ENCODE peak calls at places on chromosomes 1 and 21, in four cellular contexts. N, W, K and Q are unnamed samples.

GRCh38 chr21:39633770-39634181 is 21.0 kb downstream of the B3GALT5 start:
- DNase-seq in N (no peak), W (no peak), K (no peak), Q (no peak)

GRCh38 chr1:22096463-22096862 is 44.0 kb downstream of the CDC42 start:
- DNase-seq in N (no peak), W (no peak), K (no peak), Q (no peak)

GRCh38 chr21:28884481-28884880 is 108.2 kb downstream of the LTN1 start:
- DNase-seq in N (no peak), W (no peak), K (peak), Q (no peak)

GRCh38 chr1:20166047-20166446 is 19.8 kb upstream of the UBXN10 start:
- DNase-seq in N (no peak), W (no peak), K (no peak), Q (no peak)

GRCh38 chr1:167630568-167631385 is 745 bp downstream of the RCSD1 start:
- DNase-seq in N (peak), W (no peak), K (no peak), Q (no peak)

GRCh38 chr1:242629396-242629795 is 104.9 kb upstream of the PLD5 start:
- DNase-seq in N (no peak), W (no peak), K (no peak), Q (no peak)

GRCh38 chr1:55816456-55816794 is 601.3 kb upstream of the USP24 start:
- DNase-seq in N (peak), W (no peak), K (no peak), Q (no peak)

GRCh38 chr1:143720087-143721023 is 251.4 kb downstream of the FAM72C start:
- DNase-seq in N (no peak), W (no peak), K (peak), Q (no peak)

GRCh38 chr1:12553963-12554362 is 64.0 kb downstream of the DHRS3 start:
- DNase-seq in N (no peak), W (peak), K (peak), Q (peak)

GRCh38 chr1:200894712-200895447 is at the start of gene INAVA:
- DNase-seq in N (no peak), W (no peak), K (no peak), Q (no peak)

GRCh38 chr1:35173516-35174224 is 19.3 kb downstream of the SFPQ start:
- DNase-seq in N (no peak), W (no peak), K (no peak), Q (no peak)

GRCh38 chr1:75097686-75098085 is 36.5 kb upstream of the LHX8 start:
- DNase-seq in N (no peak), W (no peak), K (no peak), Q (no peak)

GRCh38 chr1:61170328-61171238 is 88.2 kb downstream of the NFIA start:
- DNase-seq in N (no peak), W (no peak), K (peak), Q (no peak)

GRCh38 chr1:184160942-184161698 is 109.6 kb downstream of the TSEN15 start:
- DNase-seq in N (peak), W (no peak), K (no peak), Q (no peak)

GRCh38 chr1:203888807-203889251 is 27.4 kb downstream of the SNRPE start:
- DNase-seq in N (no peak), W (no peak), K (no peak), Q (no peak)

GRCh38 chr1:20194770-20195463 is 8.6 kb upstream of the PLA2G2C start:
- DNase-seq in N (peak), W (peak), K (peak), Q (peak)

GRCh38 chr1:81410919-81411318 is 389.8 kb upstream of the ADGRL2 start:
- DNase-seq in N (no peak), W (no peak), K (no peak), Q (no peak)

GRCh38 chr1:205370780-205371179 is 14.1 kb upstream of the KLHDC8A start:
- DNase-seq in N (no peak), W (no peak), K (no peak), Q (no peak)

GRCh38 chr21:34845521-34846213 is 176.9 kb downstream of the CLIC6 start:
- DNase-seq in N (peak), W (no peak), K (no peak), Q (no peak)

DNA sequence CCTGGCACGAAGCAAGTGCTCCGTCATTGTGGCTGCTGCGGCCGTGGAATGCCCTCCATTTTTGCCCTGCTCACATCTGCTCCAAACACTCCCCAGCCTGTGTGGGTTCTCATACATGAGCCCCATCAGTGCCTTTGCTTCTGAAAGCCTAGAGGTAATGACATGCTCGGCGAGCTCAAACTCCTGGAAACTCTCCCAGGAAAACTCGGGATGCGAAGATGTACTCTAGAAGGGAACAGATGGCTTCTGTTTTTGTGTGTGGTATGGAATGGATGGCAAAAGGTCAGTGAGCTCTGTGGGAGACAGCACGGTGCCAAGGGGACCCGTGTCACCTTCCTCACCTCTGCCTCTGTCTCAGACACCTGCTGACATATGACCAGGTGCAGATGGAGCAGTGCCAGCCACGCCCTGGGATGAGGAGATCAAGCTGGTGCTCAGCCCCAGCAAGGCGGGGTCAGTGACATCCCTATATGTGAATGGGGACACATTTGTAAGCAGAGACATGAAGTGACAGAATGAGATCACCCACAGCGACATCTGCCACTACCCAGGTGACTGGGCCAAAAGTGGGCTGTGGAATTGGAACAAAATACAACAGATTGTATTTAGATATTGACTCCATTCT is 84.1 kb upstream of the COX20 start:
- DNase-seq in N (no peak), W (no peak), K (no peak), Q (no peak)
- TF ChIP-seq FOXK2 in N (no peak), W (no peak), K (no peak), Q (no peak)

DNA sequence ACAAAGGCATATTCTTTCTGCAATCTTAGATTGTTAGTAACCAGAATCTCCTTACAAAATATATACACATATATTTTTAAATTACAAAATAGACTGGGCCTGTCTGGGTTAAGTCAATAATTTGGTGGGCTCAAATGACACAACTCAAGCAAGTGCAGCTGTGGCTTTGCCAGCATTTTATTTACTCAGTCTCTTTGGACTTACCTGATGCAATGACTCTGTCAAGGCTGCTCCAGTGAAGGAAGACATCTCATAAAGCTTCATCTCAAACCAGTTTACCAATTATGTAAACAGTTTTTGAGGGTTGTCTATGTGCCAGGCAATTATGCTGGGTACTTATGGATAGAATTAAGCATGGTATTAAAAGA is 22.8 kb upstream of the ABCA4 start:
- DNase-seq in N (no peak), W (peak), K (no peak), Q (no peak)
- TF ChIP-seq TARDBP in N (no peak), W (no peak), K (no peak), Q (no peak)

DNA sequence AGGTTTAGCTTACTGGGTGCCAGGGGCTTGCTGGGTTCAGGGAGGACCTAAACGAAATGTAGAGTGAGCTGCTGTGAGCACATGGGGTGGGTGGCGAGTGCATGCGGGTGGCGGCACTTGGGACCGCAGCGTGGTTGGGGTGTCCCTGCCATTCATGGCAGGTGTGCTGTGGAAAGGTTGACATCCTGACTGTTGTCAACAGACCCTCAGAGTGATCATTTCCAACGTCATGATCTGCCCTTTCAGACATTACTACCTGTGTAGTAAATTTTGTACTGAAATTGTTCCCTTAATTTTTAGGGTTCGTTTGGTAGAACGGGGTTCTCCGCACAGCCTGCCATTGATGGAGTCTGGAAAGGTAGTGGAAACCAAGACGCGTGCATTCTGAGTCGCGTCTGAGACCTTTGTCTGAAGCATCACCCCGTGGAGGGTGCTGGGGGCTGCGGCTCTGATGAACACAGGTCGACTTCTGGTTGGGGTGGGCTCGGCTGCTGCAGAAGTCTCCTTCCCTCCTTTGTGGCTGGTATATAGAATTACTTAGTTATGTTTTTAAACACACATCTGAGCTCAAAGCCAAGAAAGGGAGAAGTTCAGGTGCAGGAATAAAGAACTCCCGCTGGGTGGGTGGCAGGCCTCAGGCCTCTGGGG is 43.3 kb downstream of the S100B start:
- DNase-seq in N (no peak), W (no peak), K (no peak), Q (no peak)
- TF ChIP-seq FOXK2 in N (no peak), W (no peak), K (no peak), Q (no peak)

DNA sequence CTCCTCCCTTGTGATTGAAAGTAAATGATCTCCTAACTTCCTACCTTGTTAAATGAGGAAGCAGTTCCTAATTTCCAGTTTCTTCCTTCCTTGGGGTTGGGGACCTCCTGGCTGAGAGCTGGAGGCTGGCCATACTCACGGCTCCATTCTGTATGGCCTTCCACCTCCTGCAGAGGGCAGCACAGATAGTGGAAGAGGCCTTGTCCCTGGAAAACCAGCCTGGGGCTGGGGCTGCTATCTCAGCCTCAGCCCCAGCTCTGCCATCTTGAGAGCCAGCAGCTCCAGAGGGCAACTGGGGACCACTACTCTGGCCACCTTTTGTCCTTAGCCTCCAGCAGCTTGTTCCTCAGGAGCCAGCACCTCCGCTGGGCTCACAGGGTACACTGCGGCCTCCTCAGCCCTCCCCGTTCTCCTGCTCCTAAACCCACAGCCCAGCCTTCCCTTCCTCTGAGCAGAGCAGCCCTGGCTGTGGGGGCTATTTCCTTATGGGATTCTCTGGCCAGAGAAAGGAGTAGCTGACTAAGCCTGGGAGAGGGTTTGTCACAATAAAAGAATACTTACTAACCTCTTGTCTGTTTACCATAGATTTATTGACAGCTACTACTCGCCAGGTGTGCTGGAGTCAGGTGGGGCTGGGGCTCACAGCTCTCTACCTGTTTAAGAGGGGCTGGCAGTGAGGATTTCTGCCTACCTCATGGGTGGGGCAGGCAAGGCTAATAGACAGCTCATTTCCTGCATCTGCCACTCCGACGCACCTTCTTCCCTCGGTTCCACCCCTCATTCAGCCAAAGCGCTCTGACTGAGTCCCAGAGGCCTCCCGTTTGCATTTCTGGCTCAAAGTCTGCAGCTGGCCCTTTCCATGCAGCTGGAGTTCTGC is 6.3 kb downstream of the TMEM234 start:
- DNase-seq in N (no peak), W (peak), K (peak), Q (peak)
- TF ChIP-seq TARDBP in N (no peak), W (no peak), K (no peak), Q (no peak)

DNA sequence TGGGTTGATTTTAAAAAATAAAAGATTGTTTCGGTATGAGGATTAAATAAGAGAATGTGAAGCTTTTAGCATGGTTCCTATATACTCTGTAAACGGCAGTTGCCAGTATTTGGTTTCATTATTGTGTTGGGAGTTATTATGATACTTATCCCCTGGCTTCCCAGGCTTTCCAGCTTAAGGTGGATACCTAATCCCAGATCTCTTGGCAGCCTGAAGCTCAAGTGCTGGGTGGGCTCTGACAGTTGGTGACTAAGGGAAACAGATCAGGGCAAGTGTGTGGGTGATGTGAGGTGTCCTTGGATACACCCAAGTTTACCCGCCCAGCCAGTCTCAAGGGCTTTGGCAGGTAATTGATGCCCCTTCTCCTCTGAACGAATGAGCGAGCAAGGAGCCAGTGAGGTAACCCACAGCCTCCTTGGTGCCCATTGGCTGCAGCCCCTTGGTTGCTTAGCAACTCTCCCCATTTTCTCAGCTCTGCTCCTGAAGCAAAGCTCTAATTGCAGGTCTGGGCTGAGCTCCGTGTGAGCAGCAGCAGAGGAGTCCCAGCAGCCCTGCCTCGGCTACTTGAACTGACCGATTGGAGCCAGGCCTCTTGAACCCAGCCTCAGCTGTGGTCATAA is 6.1 kb downstream of the IPO13 start:
- DNase-seq in N (no peak), W (no peak), K (no peak), Q (no peak)
- TF ChIP-seq FOXK2 in N (no peak), W (no peak), K (no peak), Q (no peak)

DNA sequence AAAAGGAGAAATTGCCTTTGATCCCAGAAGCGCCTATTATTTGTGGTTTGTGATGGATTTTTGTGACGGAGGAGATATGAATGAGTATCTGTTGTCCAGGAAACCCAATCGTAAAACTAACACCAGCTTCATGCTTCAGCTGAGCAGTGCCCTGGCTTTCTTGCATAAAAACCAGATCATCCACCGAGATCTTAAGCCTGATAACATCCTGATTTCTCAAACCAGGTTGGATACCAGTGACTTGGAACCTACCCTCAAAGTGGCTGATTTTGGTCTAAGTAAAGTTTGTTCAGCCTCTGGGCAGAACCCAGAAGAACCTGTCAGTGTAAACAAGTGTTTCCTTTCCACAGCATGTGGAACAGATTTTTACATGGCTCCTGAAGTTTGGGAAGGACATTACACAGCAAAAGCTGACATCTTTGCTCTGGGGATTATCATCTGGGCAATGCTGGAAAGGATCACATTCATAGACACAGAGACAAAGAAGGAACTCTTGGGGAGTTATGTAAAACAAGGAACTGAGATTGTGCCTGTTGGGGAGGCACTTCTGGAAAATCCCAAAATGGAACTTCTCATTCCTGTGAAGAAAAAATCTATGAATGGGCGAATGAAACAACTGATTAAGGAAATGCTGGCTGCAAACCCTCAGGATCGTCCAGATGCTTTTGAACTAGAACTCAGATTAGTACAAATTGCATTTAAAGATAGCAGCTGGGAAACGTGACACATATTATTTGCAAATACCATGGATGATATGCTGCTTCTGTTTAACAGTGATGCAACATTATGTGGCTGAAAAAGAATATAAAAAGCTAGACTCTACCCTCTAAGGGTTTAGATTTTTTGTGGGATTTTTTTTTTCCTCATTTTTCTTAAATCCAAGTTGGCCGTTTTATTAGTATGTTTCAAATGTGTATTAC is 10.5 kb downstream of the PDIK1L start:
- DNase-seq in N (no peak), W (no peak), K (no peak), Q (no peak)
- TF ChIP-seq TARDBP in N (no peak), W (no peak), K (no peak), Q (no peak)

GRCh38 chr1:93322349-93322748 is 23.4 kb upstream of the DR1 start:
- DNase-seq in N (no peak), W (no peak), K (no peak), Q (no peak)

GRCh38 chr1:93323185-93323820 is 22.4 kb upstream of the DR1 start:
- DNase-seq in N (no peak), W (no peak), K (no peak), Q (no peak)

GRCh38 chr1:93328809-93329477 is 16.8 kb upstream of the DR1 start:
- DNase-seq in N (no peak), W (no peak), K (no peak), Q (no peak)

GRCh38 chr1:93321720-93322119 is 24.0 kb upstream of the DR1 start:
- DNase-seq in N (no peak), W (no peak), K (no peak), Q (no peak)

DNA sequence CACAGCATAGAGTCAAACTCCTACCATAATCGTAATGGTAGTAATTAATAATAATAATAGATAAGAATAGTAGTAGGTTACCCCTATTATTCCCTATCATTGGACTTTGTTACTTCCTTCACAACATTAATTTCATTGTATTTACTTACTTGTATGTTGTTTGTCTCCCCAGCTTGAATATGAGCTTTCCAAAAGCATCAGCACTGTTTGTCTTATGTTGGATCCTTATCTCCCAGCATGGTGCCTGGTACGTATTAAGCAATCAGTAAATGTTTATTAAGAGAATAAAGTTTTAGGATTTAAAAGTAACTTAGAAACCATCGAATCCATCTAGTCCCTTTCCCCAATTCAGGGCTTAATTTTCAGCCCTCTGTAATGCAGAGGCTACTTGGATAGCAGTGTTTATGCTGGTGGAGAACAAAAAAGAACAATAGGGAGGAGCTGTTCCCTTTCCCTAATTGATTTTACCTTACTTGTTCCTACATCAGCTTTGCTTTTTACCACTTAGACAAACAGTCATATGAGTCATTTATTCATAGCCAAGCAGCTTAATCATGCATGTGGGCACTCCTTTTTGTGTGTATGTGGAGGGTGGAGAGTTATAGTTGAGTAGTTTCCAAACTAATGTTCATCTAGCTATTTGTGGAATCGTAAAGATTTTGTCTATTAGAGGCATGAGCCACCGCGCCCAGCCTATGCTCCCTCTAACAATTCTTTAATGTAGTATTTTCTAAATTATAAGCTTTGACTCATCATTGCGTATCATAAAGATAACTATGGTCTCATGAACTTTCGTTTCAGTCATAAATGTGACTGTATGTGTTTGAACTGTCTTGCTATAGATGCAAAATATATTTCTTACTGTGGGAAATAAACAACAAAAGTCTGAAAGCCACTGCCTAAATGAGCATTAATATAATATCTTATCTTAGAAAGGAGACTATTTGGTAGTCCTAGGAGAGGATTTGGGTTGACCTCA is 20.9 kb upstream of the DR1 start:
- DNase-seq in N (no peak), W (no peak), K (no peak), Q (no peak)
- TF ChIP-seq FOXK2 in N (no peak), W (no peak), K (no peak), Q (no peak)